ENCODE peak calls at places on chromosome 4, in six cellular contexts. C is A549, O is AG20443, S is NCI-H748 treated with DMSO at 0.1 percent for 48 hours, D is M059J, N is kidney glomerular epithelial cell. Q is an unnamed sample.

GRCh38 chr4:1345905-1346780 is 865 bp upstream of the UVSSA start:
- DNase-seq in S (no peak), O (peak), N (peak), C (peak), D (peak), Q (peak)

GRCh38 chr4:123102897-123103489 is 180.6 kb upstream of the NUDT6 start:
- DNase-seq in C (peak), O (peak), N (peak), D (peak), S (peak), Q (peak)

GRCh38 chr4:162406637-162407370 is 243.0 kb upstream of the FSTL5 start:
- DNase-seq in N (no peak), S (no peak), C (no peak), O (no peak), D (no peak), Q (no peak)

GRCh38 chr4:182062936-182063335 is 180.3 kb upstream of the TENM3 start:
- DNase-seq in S (no peak), D (peak), N (peak), O (peak), C (no peak), Q (peak)

GRCh38 chr4:123516576-123516975 is 120.0 kb downstream of the SPRY1 start:
- DNase-seq in O (no peak), D (no peak), S (no peak), C (no peak), N (peak), Q (no peak)

GRCh38 chr4:139535228-139535851 is 20.7 kb downstream of the SETD7 start:
- DNase-seq in O (no peak), C (no peak), D (no peak), N (no peak), S (no peak), Q (no peak)

GRCh38 chr4:10008208-10009005 is 12.9 kb downstream of the SLC2A9 start:
- DNase-seq in D (peak), C (no peak), N (no peak), O (no peak), S (no peak), Q (peak)

GRCh38 chr4:142307857-142308256 is 538.2 kb downstream of the INPP4B start:
- DNase-seq in D (no peak), C (no peak), O (no peak), S (no peak), N (no peak), Q (no peak)

GRCh38 chr4:101187837-101188236 is 159.5 kb downstream of the PPP3CA start:
- DNase-seq in D (no peak), C (no peak), N (peak), O (no peak), S (no peak), Q (peak)

GRCh38 chr4:159012381-159012780 is 90.5 kb upstream of the RAPGEF2 start:
- DNase-seq in N (peak), S (no peak), C (no peak), O (peak), D (peak), Q (peak)

GRCh38 chr4:92359481-92359880 is 55.7 kb downstream of the GRID2 start:
- DNase-seq in C (no peak), N (no peak), O (no peak), D (no peak), S (no peak), Q (no peak)

GRCh38 chr4:98528882-98529281 is 129.5 kb downstream of the TSPAN5 start:
- DNase-seq in N (no peak), O (no peak), D (no peak), S (no peak), C (no peak), Q (no peak)

GRCh38 chr4:132564920-132565319 is 584.2 kb upstream of the PCDH10 start:
- DNase-seq in N (no peak), D (no peak), S (no peak), C (no peak), O (no peak), Q (peak)

GRCh38 chr4:152901205-152901604 is 34.9 kb upstream of the FHDC1 start:
- DNase-seq in C (no peak), S (no peak), O (no peak), N (no peak), D (no peak), Q (no peak)

GRCh38 chr4:53490965-53491622 is 100.2 kb downstream of the LNX1 start:
- DNase-seq in O (peak), S (no peak), N (peak), C (peak), D (peak), Q (peak)

GRCh38 chr4:7430368-7430964 is 4.3 kb downstream of the PSAPL1 start:
- DNase-seq in O (no peak), D (no peak), S (no peak), N (no peak), C (no peak), Q (no peak)

GRCh38 chr4:107896651-107897050 is 34.7 kb upstream of the CYP2U1 start:
- DNase-seq in S (no peak), C (no peak), D (no peak), N (no peak), O (no peak), Q (no peak)

GRCh38 chr4:144599621-144600020 is 46.3 kb upstream of the HHIP start:
- DNase-seq in C (no peak), D (peak), O (no peak), S (no peak), N (peak), Q (no peak)

GRCh38 chr4:170423137-170423536 is 333.4 kb upstream of the AADAT start:
- DNase-seq in N (no peak), C (no peak), O (peak), S (no peak), D (no peak), Q (peak)

GRCh38 chr4:681736-682451 is 7.1 kb downstream of the SLC49A3 start:
- DNase-seq in D (no peak), N (no peak), S (no peak), O (no peak), C (no peak), Q (peak)

GRCh38 chr4:182354867-182355266 is 111.7 kb downstream of the TENM3 start:
- DNase-seq in N (no peak), O (peak), C (no peak), S (no peak), D (no peak), Q (peak)

Q was measured in epithelial cell of esophagus.